ENCODE peak calls at places on chromosomes 3 and 15, in ten cellular contexts. M, A, B, Q, U, S, Z, P, K and O are unnamed samples.

GRCh38 chr15:101453123-101454120 is 36.1 kb downstream of the PCSK6 start:
- DNase-seq in M (no peak), A (no peak), B (no peak), Q (no peak), U (no peak), S (no peak), Z (no peak), P (no peak), K (no peak), O (no peak)

GRCh38 chr15:64883097-64883581 is 28.6 kb upstream of the ANKDD1A start:
- DNase-seq in M (no peak), A (peak; percentile 79), B (no peak), Q (no peak), U (no peak), S (no peak), Z (no peak), P (no peak), K (no peak), O (no peak)

GRCh38 chr15:55289011-55289572 is 521 bp downstream of the RAB27A start:
- DNase-seq in M (peak; percentile 36), A (peak; percentile 74), B (peak; percentile 5), Q (no peak), U (peak; percentile 42), S (peak; percentile 37), Z (peak; percentile 31), P (peak; percentile 28), K (no peak), O (no peak)

GRCh38 chr3:130850044-130850797 is 43.7 kb upstream of the ATP2C1 start:
- DNase-seq in M (peak; percentile 16), A (peak; percentile 96), B (peak; percentile 11), Q (no peak), U (no peak), S (no peak), Z (no peak), P (peak; percentile 72), K (no peak), O (no peak)

GRCh38 chr15:77631790-77632551 is 741 bp downstream of the LINGO1 start:
- DNase-seq in M (no peak), A (no peak), B (peak; percentile 49), Q (no peak), U (peak; percentile 55), S (no peak), Z (peak; percentile 8), P (peak; percentile 21), K (no peak), O (no peak)

GRCh38 chr15:93302080-93302765 is 213.2 kb upstream of the RGMA start:
- DNase-seq in M (no peak), A (no peak), B (no peak), Q (no peak), U (no peak), S (no peak), Z (no peak), P (no peak), K (no peak), O (peak; percentile 32)

GRCh38 chr3:157360044-157360443 is 76.6 kb upstream of the PTX3 start:
- DNase-seq in M (no peak), A (no peak), B (no peak), Q (peak; percentile 55), U (no peak), S (no peak), Z (no peak), P (peak; percentile 49), K (no peak), O (no peak)

GRCh38 chr3:172014145-172014544 is 25.2 kb upstream of the FNDC3B start:
- DNase-seq in M (no peak), A (no peak), B (no peak), Q (no peak), U (no peak), S (no peak), Z (no peak), P (no peak), K (no peak), O (no peak)

GRCh38 chr15:38672814-38673292 is 108.2 kb upstream of the RASGRP1 start:
- DNase-seq in M (peak; percentile 29), A (no peak), B (no peak), Q (no peak), U (no peak), S (no peak), Z (peak; percentile 19), P (no peak), K (no peak), O (no peak)

GRCh38 chr15:70376929-70377691 is 279.4 kb upstream of the TLE3 start:
- DNase-seq in M (no peak), A (peak; percentile 84), B (peak; percentile 61), Q (no peak), U (peak; percentile 55), S (peak; percentile 63), Z (peak; percentile 3), P (peak; percentile 27), K (peak; percentile 85), O (peak; percentile 60)

GRCh38 chr15:48084759-48085420 is 35.9 kb upstream of the SLC24A5 start:
- DNase-seq in M (no peak), A (peak; percentile 23), B (peak; percentile 23), Q (no peak), U (no peak), S (no peak), Z (no peak), P (no peak), K (no peak), O (no peak)

GRCh38 chr3:192366916-192367315 is 360.4 kb downstream of the FGF12 start:
- DNase-seq in M (no peak), A (no peak), B (no peak), Q (no peak), U (no peak), S (no peak), Z (no peak), P (no peak), K (no peak), O (no peak)

GRCh38 chr3:177724020-177724638 is 526.8 kb upstream of the TBL1XR1 start:
- DNase-seq in M (no peak), A (no peak), B (no peak), Q (no peak), U (no peak), S (peak; percentile 54), Z (peak; percentile 38), P (no peak), K (peak; percentile 72), O (no peak)

GRCh38 chr3:116263842-116264545 is 181.3 kb downstream of the LSAMP start:
- DNase-seq in M (no peak), A (no peak), B (no peak), Q (no peak), U (no peak), S (no peak), Z (no peak), P (no peak), K (no peak), O (no peak)

GRCh38 chr3:58041182-58041825 is 33.1 kb downstream of the FLNB start:
- DNase-seq in M (no peak), A (peak; percentile 42), B (no peak), Q (no peak), U (no peak), S (no peak), Z (no peak), P (no peak), K (no peak), O (no peak)

GRCh38 chr3:57815034-57815433 is 58.9 kb downstream of the SLMAP start:
- DNase-seq in M (peak; percentile 51), A (peak; percentile 17), B (no peak), Q (no peak), U (no peak), S (no peak), Z (no peak), P (no peak), K (no peak), O (no peak)

GRCh38 chr15:85858586-85859375 is 64.1 kb upstream of the KLHL25 start:
- DNase-seq in M (peak; percentile 77), A (peak; percentile 77), B (peak; percentile 82), Q (no peak), U (peak; percentile 69), S (peak; percentile 40), Z (peak; percentile 80), P (peak; percentile 88), K (peak; percentile 78), O (peak; percentile 88)

GRCh38 chr15:68479870-68480269 is 47.9 kb upstream of the ITGA11 start:
- DNase-seq in M (no peak), A (no peak), B (no peak), Q (no peak), U (no peak), S (no peak), Z (no peak), P (no peak), K (no peak), O (no peak)

GRCh38 chr3:37795431-37796061 is 66.1 kb upstream of the CTDSPL start:
- DNase-seq in M (no peak), A (no peak), B (no peak), Q (no peak), U (no peak), S (peak; percentile 14), Z (no peak), P (no peak), K (no peak), O (no peak)

GRCh38 chr15:40333922-40334492 is 6.7 kb downstream of the CCDC9B start:
- DNase-seq in M (peak; percentile 25), A (peak; percentile 95), B (peak; percentile 48), Q (no peak), U (no peak), S (peak; percentile 51), Z (peak; percentile 56), P (no peak), K (peak; percentile 87), O (no peak)
- TF ChIP-seq CTCF in M (no peak), A (no peak), B (no peak), Q (no peak), U (no peak), S (no peak), Z (no peak), P (no peak), K (no peak), O (no peak)

GRCh38 chr15:76217029-76217866 is 94.0 kb downstream of the ETFA start:
- DNase-seq in M (no peak), A (no peak), B (no peak), Q (no peak), U (no peak), S (no peak), Z (no peak), P (peak; percentile 57), K (no peak), O (no peak)
- TF ChIP-seq CTCF in M (no peak), A (no peak), B (no peak), Q (no peak), U (no peak), S (no peak), Z (no peak), P (no peak), K (no peak), O (no peak)

GRCh38 chr3:43348852-43349574 is 62.7 kb downstream of the SNRK start:
- DNase-seq in M (no peak), A (no peak), B (no peak), Q (no peak), U (no peak), S (no peak), Z (no peak), P (no peak), K (no peak), O (no peak)
- TF ChIP-seq CTCF in M (no peak), A (no peak), B (no peak), Q (peak; percentile 26), U (no peak), S (no peak), Z (no peak), P (no peak), K (no peak), O (no peak)

GRCh38 chr3:53718462-53718861 is 127.8 kb downstream of the CHDH start:
- DNase-seq in M (no peak), A (no peak), B (no peak), Q (no peak), U (no peak), S (no peak), Z (peak; percentile 18), P (no peak), K (no peak), O (no peak)
- TF ChIP-seq CTCF in M (no peak), A (no peak), B (no peak), Q (no peak), U (no peak), S (no peak), Z (no peak), P (no peak), K (no peak), O (no peak)